ENCODE peak calls at places on chromosome 14, in six cellular contexts. P, Y, B, M, O and E are unnamed samples.

GRCh38 chr14:103045387-103045869 is 11.9 kb downstream of the CDC42BPB start:
- DNase-seq in O (peak; percentile 38), Y (no peak), B (no peak), M (no peak), P (no peak), E (no peak)

GRCh38 chr14:91333640-91334039 is 84.0 kb downstream of the CCDC88C start:
- DNase-seq in P (no peak), Y (no peak), B (no peak), M (no peak), O (peak; percentile 86), E (no peak)

GRCh38 chr14:24429395-24430142 is at the start of the genes CBLN3 and KHNYN:
- DNase-seq in B (peak; percentile 93), M (peak; percentile 88), Y (peak; percentile 70), O (peak; percentile 93), P (peak; percentile 78), E (peak; percentile 87)

GRCh38 chr14:71551291-71551955 is 380.8 kb upstream of the RGS6 start:
- DNase-seq in O (peak; percentile 32), Y (no peak), P (peak; percentile 82), M (no peak), B (no peak), E (no peak)

GRCh38 chr14:78143489-78144145 is 26.6 kb upstream of the NRXN3 start:
- DNase-seq in M (no peak), O (no peak), P (no peak), Y (no peak), B (peak; percentile 73), E (no peak)

GRCh38 chr14:56129941-56130340 is 11.7 kb downstream of the PELI2 start:
- DNase-seq in Y (no peak), P (no peak), O (no peak), M (no peak), B (no peak), E (no peak)

GRCh38 chr14:52299692-52300278 is 14.3 kb upstream of the PTGER2 start:
- DNase-seq in Y (no peak), P (peak; percentile 38), O (peak; percentile 42), M (no peak), B (peak; percentile 47), E (no peak)

GRCh38 chr14:65137648-65138317 is 35.5 kb upstream of the MAX start:
- DNase-seq in O (no peak), M (no peak), B (no peak), Y (no peak), P (no peak), E (no peak)

GRCh38 chr14:29911815-29912214 is 15.8 kb downstream of the PRKD1 start:
- DNase-seq in M (no peak), B (no peak), Y (no peak), O (no peak), P (no peak), E (no peak)

GRCh38 chr14:42671636-42672035 is 1065.0 kb downstream of the LRFN5 start:
- DNase-seq in M (no peak), B (no peak), P (no peak), O (no peak), Y (no peak), E (no peak)

GRCh38 chr14:50619569-50620141 is 48.5 kb downstream of the SAV1 start:
- DNase-seq in P (peak; percentile 38), Y (no peak), M (no peak), B (peak; percentile 55), O (peak; percentile 66), E (no peak)

GRCh38 chr14:66600416-66600815 is 92.5 kb downstream of the GPHN start:
- DNase-seq in P (no peak), M (no peak), Y (no peak), O (no peak), B (no peak), E (no peak)

GRCh38 chr14:54854181-54854580 is 48.4 kb downstream of the GCH1 start:
- DNase-seq in P (no peak), B (no peak), Y (no peak), M (no peak), O (peak; percentile 12), E (no peak)

GRCh38 chr14:95480109-95480886 is 36.2 kb downstream of the SYNE3 start:
- DNase-seq in M (no peak), Y (no peak), B (no peak), P (peak; percentile 28), O (peak; percentile 81), E (no peak)

GRCh38 chr14:57182760-57183503 is 85.8 kb downstream of the EXOC5 start:
- DNase-seq in M (no peak), O (peak; percentile 28), B (peak; percentile 34), P (no peak), Y (no peak), E (no peak)

GRCh38 chr14:97452314-97452713 is 655.1 kb downstream of the VRK1 start:
- DNase-seq in O (no peak), M (no peak), B (no peak), Y (no peak), P (no peak), E (no peak)

GRCh38 chr14:51643137-51643536 is 8.6 kb upstream of the FRMD6 start:
- DNase-seq in B (no peak), M (no peak), Y (no peak), O (no peak), P (peak; percentile 73), E (no peak)

GRCh38 chr14:43789458-43789857 is 717.6 kb downstream of the FSCB start:
- DNase-seq in Y (no peak), M (no peak), B (no peak), P (no peak), O (no peak), E (no peak)

GRCh38 chr14:44979740-44980346 is 17.9 kb downstream of the TOGARAM1 start:
- DNase-seq in B (no peak), P (no peak), Y (no peak), O (no peak), M (peak; percentile 40), E (no peak)

GRCh38 chr14:91903070-91903469 is 35.7 kb upstream of the TC2N start:
- DNase-seq in P (no peak), Y (no peak), O (no peak), M (no peak), B (no peak), E (no peak)

GRCh38 chr14:31084385-31084784 is 58.2 kb upstream of the STRN3 start:
- DNase-seq in B (no peak), Y (no peak), M (no peak), P (no peak), O (peak; percentile 47), E (no peak)
- TF ChIP-seq CTCF in B (no peak), Y (no peak), M (no peak), P (no peak), O (no peak), E (no peak)

GRCh38 chr14:69896080-69896479 is 16.9 kb downstream of the SMOC1 start:
- DNase-seq in B (no peak), O (no peak), Y (no peak), P (no peak), M (no peak), E (no peak)
- TF ChIP-seq CTCF in B (no peak), O (no peak), Y (no peak), P (no peak), M (no peak), E (no peak)

GRCh38 chr14:59321184-59321952 is 132.9 kb downstream of the DAAM1 start:
- DNase-seq in P (peak; percentile 70), O (no peak), M (no peak), B (no peak), Y (no peak), E (no peak)

GRCh38 chr14:59320771-59321170 is 132.3 kb downstream of the DAAM1 start:
- DNase-seq in Y (no peak), P (no peak), M (no peak), B (no peak), O (no peak), E (no peak)

GRCh38 chr14:59328410-59328809 is 136.8 kb downstream of the GPR135 start:
- DNase-seq in B (peak; percentile 10), M (no peak), O (no peak), P (no peak), Y (no peak), E (no peak)

GRCh38 chr14:59330455-59330854 is 134.7 kb downstream of the GPR135 start:
- DNase-seq in Y (no peak), O (peak; percentile 49), B (no peak), P (no peak), M (no peak), E (no peak)

DNA sequence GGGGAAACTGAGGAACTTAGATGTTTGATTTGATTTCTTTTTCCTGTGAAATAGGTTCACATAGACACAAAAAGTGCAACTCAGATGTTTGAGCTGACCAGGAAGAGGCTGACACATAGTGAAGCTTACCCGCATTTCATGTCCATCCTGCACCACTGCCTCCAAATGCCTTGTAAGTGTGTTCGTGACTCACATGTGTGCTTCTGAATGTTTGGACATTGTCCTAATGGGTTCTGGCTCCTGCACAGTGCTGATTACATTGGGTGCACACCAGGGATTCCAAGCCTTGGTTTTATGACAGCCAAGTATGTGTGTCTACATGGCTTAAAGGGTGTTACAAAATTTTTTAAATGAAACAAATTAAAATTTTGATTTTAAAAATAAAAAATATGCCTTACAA is 137.4 kb downstream of the DAAM1 start:
- DNase-seq in B (no peak), M (no peak), Y (no peak), P (no peak), O (no peak), E (no peak)
- TF ChIP-seq CTCF in B (no peak), M (no peak), Y (no peak), P (no peak), O (no peak), E (no peak)

GRCh38 chr14:99562848-99563748 is 40.9 kb downstream of the CCDC85C start:
- DNase-seq in P (no peak), Y (peak; percentile 82), M (peak; percentile 94), B (peak; percentile 86), O (no peak), E (no peak)
- TF ChIP-seq CTCF in P (peak; percentile 24), Y (peak; percentile 61), M (peak; percentile 45), B (peak; percentile 67), O (no peak), E (no peak)

DNA sequence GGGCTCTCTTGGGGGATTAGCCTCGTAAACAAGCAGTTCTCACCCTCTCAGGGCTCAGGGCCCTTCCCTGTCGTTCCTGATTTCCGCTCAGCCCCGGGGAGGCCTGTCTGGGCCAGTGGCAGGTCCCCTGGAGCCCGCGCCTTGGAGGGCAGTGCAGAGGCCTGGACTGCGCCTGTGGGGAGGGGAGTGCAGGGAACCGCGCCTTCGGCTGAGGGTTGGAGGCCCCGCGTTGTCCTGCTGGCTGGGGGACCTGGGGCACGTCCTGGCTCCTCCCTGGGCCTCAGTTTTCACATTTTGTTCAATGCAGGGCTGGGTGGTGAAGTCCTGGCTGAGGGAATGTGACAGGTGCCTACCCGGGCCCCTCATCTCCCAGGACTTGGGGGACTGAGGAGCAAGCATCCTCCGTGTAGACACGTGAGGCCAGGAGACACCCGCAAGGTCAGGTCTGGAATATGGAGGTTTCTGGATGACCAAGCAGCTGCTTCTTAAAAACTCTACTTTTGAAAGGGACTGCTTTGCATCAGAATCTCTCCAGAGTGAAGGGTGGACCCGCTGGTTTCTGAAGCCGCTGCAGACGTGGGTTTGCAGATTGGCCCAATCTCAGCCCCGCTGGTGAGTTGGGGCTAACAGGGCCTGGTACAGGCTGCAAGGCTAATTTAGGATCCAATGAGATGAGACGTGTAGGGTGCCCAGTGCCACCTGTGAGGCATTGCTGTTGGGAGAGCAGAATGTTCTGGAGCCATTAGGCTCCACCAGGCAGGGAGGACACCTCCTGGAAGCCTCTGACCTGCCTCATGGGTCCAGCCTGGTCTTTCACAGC is 80.2 kb downstream of the KIF26A start:
- DNase-seq in Y (no peak), M (no peak), P (no peak), B (no peak), O (no peak), E (no peak)
- TF ChIP-seq CTCF in Y (no peak), M (no peak), P (no peak), B (no peak), O (no peak), E (no peak)